ENCODE peak calls at places on chromosomes 2 and 18, in seven cellular contexts. B is H1, C is neuronal stem cell, E is H9, U is mesenchymal stem cell, H is mesendoderm, I is IMR-90. F is an unnamed sample.
A peak's percentile ranks its signal among the peaks of the same experiment; 100 is the strongest.

GRCh38 chr2:26238301-26238958 is 6.0 kb downstream of the HADHA start:
- DNase-seq in E (no peak), C (no peak), B (no peak), H (no peak), U (peak; percentile 33), I (peak; percentile 4), F (no peak)

GRCh38 chr2:133790706-133791105 is 222.4 kb upstream of the NCKAP5 start:
- DNase-seq in I (peak; percentile 73), E (no peak), C (no peak), U (peak; percentile 46), H (peak; percentile 71), B (no peak), F (no peak)

GRCh38 chr2:135662088-135662487 is 79.6 kb upstream of the UBXN4 start:
- DNase-seq in E (no peak), U (peak; percentile 28), H (no peak), I (peak; percentile 55), C (no peak), B (no peak), F (no peak)

GRCh38 chr2:8558956-8559355 is 122.9 kb upstream of the ID2 start:
- DNase-seq in H (no peak), I (no peak), E (no peak), C (no peak), B (no peak), U (no peak), F (no peak)

GRCh38 chr2:187985195-187985594 is 306.5 kb upstream of the GULP1 start:
- DNase-seq in B (no peak), C (no peak), U (no peak), E (no peak), H (no peak), I (no peak), F (no peak)

GRCh38 chr2:10301946-10302478 is 692 bp upstream of the HPCAL1 start:
- DNase-seq in U (no peak), E (peak; percentile 30), B (no peak), C (no peak), I (no peak), H (no peak), F (no peak)

GRCh38 chr2:212032536-212033219 is 505.9 kb downstream of the ERBB4 start:
- DNase-seq in H (no peak), I (peak; percentile 68), C (no peak), E (no peak), B (no peak), U (peak; percentile 78), F (no peak)

GRCh38 chr2:5877360-5877759 is 185.2 kb downstream of the SOX11 start:
- DNase-seq in B (no peak), I (peak; percentile 84), E (no peak), H (no peak), U (no peak), C (no peak), F (no peak)

GRCh38 chr2:64056021-64056420 is 36.8 kb upstream of the VPS54 start:
- DNase-seq in E (no peak), I (no peak), H (no peak), C (no peak), U (no peak), B (no peak), F (peak; percentile 55)

GRCh38 chr2:217980591-217980990 is 22.2 kb downstream of the TNS1 start:
- DNase-seq in E (no peak), C (no peak), B (no peak), I (no peak), U (no peak), H (no peak), F (no peak)

GRCh38 chr2:167489307-167489706 is 601.0 kb downstream of the XIRP2 start:
- DNase-seq in U (no peak), B (no peak), H (no peak), I (no peak), E (no peak), C (no peak), F (no peak)

GRCh38 chr18:52903858-52904257 is 563.9 kb downstream of the DCC start:
- DNase-seq in C (peak; percentile 45), U (no peak), E (peak; percentile 43), H (peak; percentile 54), I (no peak), B (peak; percentile 73), F (peak; percentile 37)

GRCh38 chr2:122660786-122661634 is 905.6 kb downstream of the TSN start:
- DNase-seq in I (no peak), B (peak; percentile 68), C (peak; percentile 56), E (peak; percentile 91), U (no peak), H (peak; percentile 60), F (no peak)

GRCh38 chr2:48529676-48530032 is 300 bp upstream of the STON1 start:
- DNase-seq in U (no peak), E (no peak), C (no peak), H (no peak), I (no peak), B (peak; percentile 57), F (no peak)

GRCh38 chr2:236855866-236856855 is 229.5 kb upstream of the COPS8 start:
- DNase-seq in H (peak; percentile 39), B (no peak), U (no peak), C (no peak), E (no peak), I (no peak), F (peak; percentile 67)

GRCh38 chr2:101406867-101407266 is 19.6 kb upstream of the CREG2 start:
- DNase-seq in B (no peak), E (no peak), C (no peak), H (peak; percentile 60), I (peak; percentile 97), U (peak; percentile 92), F (peak; percentile 39)

GRCh38 chr2:88451647-88452150 is 794 bp downstream of the FOXI3 start:
- DNase-seq in U (no peak), I (no peak), E (peak; percentile 41), B (peak; percentile 64), C (peak; percentile 38), H (peak; percentile 47), F (no peak)
- H3K9ac ChIP-seq in U (no peak overlapping the region), I (no peak overlapping the region), E (no peak overlapping the region), B (peak overlapping the region; percentile 43), C (peak overlapping the region; percentile 60), H (peak overlapping the region; percentile 68), F (no peak overlapping the region)

GRCh38 chr2:28745225-28745624 is 6.4 kb upstream of the PPP1CB start:
- DNase-seq in E (no peak), I (no peak), C (no peak), H (no peak), U (no peak), B (no peak), F (no peak)

GRCh38 chr2:28750316-28751101 is 1.1 kb upstream of the PPP1CB start:
- DNase-seq in B (no peak), E (no peak), H (no peak), U (peak; percentile 65), I (peak; percentile 50), C (no peak), F (no peak)

GRCh38 chr2:28748176-28748575 is 3.5 kb upstream of the PPP1CB start:
- DNase-seq in U (no peak), H (no peak), I (no peak), C (no peak), E (no peak), B (no peak), F (no peak)

GRCh38 chr2:28747714-28748113 is 3.9 kb upstream of the PPP1CB start:
- DNase-seq in U (no peak), I (no peak), H (no peak), E (no peak), B (no peak), C (no peak), F (no peak)

DNA sequence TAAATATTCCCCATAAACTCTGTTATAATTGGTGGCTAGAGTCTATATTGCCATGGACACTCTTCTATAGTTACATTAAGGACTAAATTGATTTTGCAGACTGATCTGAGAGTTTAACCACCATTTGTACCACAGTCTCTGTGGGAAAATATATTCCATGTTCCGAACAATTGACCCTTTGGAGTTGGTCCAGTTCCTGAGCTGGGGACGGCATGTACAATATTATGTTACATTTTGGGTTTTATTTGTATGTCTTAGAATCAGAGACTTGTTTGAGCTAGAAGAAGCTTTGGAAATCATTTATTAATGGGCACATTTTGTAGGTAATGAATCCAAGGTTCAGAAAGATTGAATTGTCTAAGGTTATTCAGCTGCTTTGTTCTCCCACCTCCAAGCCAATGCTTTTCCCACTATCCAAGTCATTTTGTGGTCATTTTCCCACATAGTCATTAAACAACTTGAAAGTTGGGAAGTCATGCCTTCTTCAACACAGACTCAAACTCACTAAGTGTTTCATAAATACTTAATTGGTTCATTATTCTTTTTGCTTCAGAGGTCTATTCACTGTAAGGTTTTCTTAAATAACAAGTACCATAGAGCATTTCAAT is 5.0 kb upstream of the PPP1CB start:
- DNase-seq in I (no peak), B (no peak), C (no peak), H (no peak), E (no peak), U (no peak), F (no peak)
- H2BK120ac ChIP-seq in I (no peak overlapping the region), B (no peak overlapping the region), C (no peak overlapping the region), H (no peak overlapping the region), E (no peak overlapping the region), U (no peak overlapping the region), F (no peak overlapping the region)

DNA sequence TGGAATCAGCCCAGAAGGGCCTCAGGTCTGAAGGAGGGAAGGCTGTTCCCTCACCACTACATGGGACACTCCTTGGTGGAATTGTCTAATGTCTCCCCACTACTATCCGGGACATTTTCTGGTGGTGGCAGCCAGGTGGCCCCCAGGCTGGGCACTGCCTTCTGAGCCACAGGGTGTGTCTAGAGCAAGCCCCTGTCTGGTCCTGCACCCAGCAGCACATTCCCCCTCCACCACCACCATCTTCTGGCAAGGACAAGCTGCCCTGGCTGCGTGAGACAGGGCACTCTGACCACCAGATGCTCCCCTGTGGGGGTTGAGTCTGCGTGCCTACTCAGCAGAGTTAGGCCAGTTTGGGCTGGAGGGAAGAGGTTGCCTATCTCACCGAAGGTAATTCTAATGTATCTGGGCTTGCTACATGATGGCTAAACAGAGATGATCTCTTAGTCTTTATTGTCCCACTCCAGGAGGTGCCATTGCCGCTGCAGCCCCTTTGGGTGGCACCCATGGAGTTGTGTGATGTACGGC is 106.3 kb downstream of the PLB1 start:
- DNase-seq in I (no peak), H (no peak), U (no peak), E (no peak), C (no peak), B (no peak), F (no peak)
- H3K9ac ChIP-seq in I (no peak overlapping the region), H (no peak overlapping the region), U (no peak overlapping the region), E (no peak overlapping the region), C (no peak overlapping the region), B (no peak overlapping the region), F (no peak overlapping the region)

GRCh38 chr2:102737435-102737834 is 24.4 kb upstream of the TMEM182 start:
- DNase-seq in U (no peak), I (no peak), B (no peak), E (no peak), C (no peak), H (no peak), F (no peak)
- H2BK120ac ChIP-seq in U (no peak overlapping the region), I (no peak overlapping the region), B (no peak overlapping the region), E (no peak overlapping the region), C (no peak overlapping the region), H (no peak overlapping the region), F (no peak overlapping the region)

DNA sequence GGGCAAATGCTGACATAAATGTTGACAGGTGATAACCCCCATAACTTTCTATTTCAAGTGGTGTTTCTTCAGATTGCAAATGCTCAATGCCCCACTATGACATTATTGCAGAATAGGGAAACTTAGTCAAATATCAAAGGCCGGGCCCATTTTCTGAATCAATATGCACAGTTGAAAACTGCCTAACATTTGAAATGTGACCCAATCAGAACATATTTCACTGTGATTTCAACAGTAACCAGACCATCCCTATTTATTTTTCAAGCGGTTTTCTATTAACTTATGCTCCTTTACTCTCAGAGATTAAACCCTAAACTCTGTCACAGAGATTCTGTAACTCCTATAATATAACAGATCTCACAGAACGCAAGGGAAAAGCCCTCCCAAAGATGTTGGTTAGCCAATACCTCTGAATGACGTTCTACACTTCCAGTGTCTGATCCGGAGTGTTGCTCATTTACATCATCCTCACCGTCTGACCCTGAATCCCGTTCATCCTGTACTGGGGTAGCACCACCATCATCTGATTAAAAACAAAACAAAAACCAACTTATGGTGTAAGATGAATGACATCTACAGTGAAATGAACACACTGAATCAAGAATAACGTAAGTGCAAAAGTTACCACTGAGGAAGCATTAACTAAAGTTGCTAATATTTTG is 2.9 kb downstream of the IWS1 start:
- DNase-seq in U (no peak), E (no peak), H (no peak), I (no peak), C (no peak), B (no peak), F (no peak)
- H3K9ac ChIP-seq in U (no peak overlapping the region), E (no peak overlapping the region), H (peak overlapping the region; percentile 41), I (no peak overlapping the region), C (no peak overlapping the region), B (no peak overlapping the region), F (no peak overlapping the region)

F was measured in trophoblast cell.